ENCODE peak calls at places on chromosomes 13 and 19, in seven cellular contexts. G is AG09319, R is right atrium auricular region, S is thyroid gland, I is PC-3, E is thoracic aorta, L is fibroblast of the aortic adventitia. H is an unnamed sample.
A peak's percentile ranks its signal among the peaks of the same experiment; 100 is the strongest.

GRCh38 chr13:113021811-113022210 is 52.8 kb downstream of the MCF2L start:
- DNase-seq in E (no peak), L (no peak), S (no peak), R (no peak), I (no peak), G (no peak), H (no peak)

GRCh38 chr13:64849174-64849573 is 2381.0 kb downstream of the PCDH9 start:
- DNase-seq in R (no peak), S (no peak), E (no peak), G (no peak), I (no peak), L (no peak), H (no peak)

GRCh38 chr19:51078104-51078503 is 4.6 kb downstream of the KLK14 start:
- DNase-seq in S (no peak), L (no peak), E (no peak), G (no peak), I (no peak), R (no peak), H (no peak)

GRCh38 chr19:9941236-9941635 is 4.9 kb upstream of the OLFM2 start:
- DNase-seq in I (no peak), E (no peak), G (no peak), L (peak; percentile 88), R (no peak), S (no peak), H (no peak)

GRCh38 chr13:33262069-33262487 is 23.5 kb downstream of the STARD13 start:
- DNase-seq in E (no peak), L (peak; percentile 18), R (no peak), S (no peak), G (no peak), I (peak; percentile 92), H (no peak)

GRCh38 chr19:56269348-56269747 is 3.2 kb upstream of the EDDM13 start:
- DNase-seq in I (no peak), R (no peak), G (no peak), E (no peak), S (no peak), L (no peak), H (no peak)

GRCh38 chr19:35154535-35155406 is at the start of gene FXYD5:
- DNase-seq in R (peak; percentile 85), G (peak; percentile 34), S (no peak), L (peak; percentile 72), E (peak; percentile 52), I (peak; percentile 70), H (peak; percentile 60)

GRCh38 chr13:30679483-30680330 is 55.6 kb upstream of the ALOX5AP start:
- DNase-seq in E (no peak), S (no peak), I (peak; percentile 27), R (no peak), G (peak; percentile 5), L (peak; percentile 55), H (no peak)

GRCh38 chr13:36862722-36863121 is 43.7 kb downstream of the RFXAP start:
- DNase-seq in G (no peak), R (no peak), I (no peak), E (no peak), S (no peak), L (no peak), H (no peak)

GRCh38 chr13:45941261-45941660 is 89.7 kb upstream of the SIAH3 start:
- DNase-seq in R (no peak), G (no peak), S (no peak), I (no peak), L (no peak), E (no peak), H (no peak)

GRCh38 chr19:1161716-1162115 is 12.4 kb downstream of the SBNO2 start:
- DNase-seq in E (no peak), R (no peak), S (peak; percentile 83), G (no peak), L (peak; percentile 26), I (no peak), H (no peak)

GRCh38 chr19:23378948-23379347 is 16.3 kb downstream of the ZNF91 start:
- DNase-seq in I (no peak), G (no peak), L (no peak), S (no peak), E (no peak), R (no peak), H (no peak)

GRCh38 chr13:102128216-102128800 is 273.5 kb downstream of the FGF14 start:
- DNase-seq in L (peak; percentile 57), G (peak; percentile 16), I (no peak), S (peak; percentile 27), E (no peak), R (no peak), H (no peak)

GRCh38 chr13:40352807-40353562 is 313.5 kb downstream of the FOXO1 start:
- DNase-seq in I (no peak), S (peak; percentile 26), G (no peak), E (no peak), R (peak; percentile 60), L (peak; percentile 45), H (peak; percentile 35)

GRCh38 chr19:12611361-12611699 is 610 bp downstream of the ZNF791 start:
- DNase-seq in G (peak; percentile 54), L (peak; percentile 78), R (peak; percentile 86), I (peak; percentile 81), S (peak; percentile 81), E (peak; percentile 38), H (peak; percentile 40)

GRCh38 chr13:93227906-93228801 is 1.5 kb downstream of the GPC6 start:
- DNase-seq in E (no peak), I (peak; percentile 64), G (no peak), R (peak; percentile 74), L (peak; percentile 90), S (peak; percentile 10), H (peak; percentile 49)

GRCh38 chr13:36766295-36766694 is 52.7 kb upstream of the RFXAP start:
- DNase-seq in L (peak; percentile 54), E (no peak), I (peak; percentile 60), R (no peak), S (no peak), G (no peak), H (no peak)

GRCh38 chr13:103046676-103047075 is 19.5 kb downstream of the SLC10A2 start:
- DNase-seq in S (no peak), L (no peak), E (no peak), G (no peak), I (no peak), R (no peak), H (no peak)

GRCh38 chr13:52105841-52106240 is 23.0 kb downstream of the NEK5 start:
- DNase-seq in G (no peak), S (no peak), E (no peak), I (no peak), L (no peak), R (no peak), H (no peak)

GRCh38 chr19:2270572-2271515 is 11.1 kb downstream of the PEAK3 start:
- DNase-seq in G (peak; percentile 67), S (peak; percentile 79), I (peak; percentile 59), E (peak; percentile 33), R (peak; percentile 92), L (peak; percentile 84), H (peak; percentile 75)

GRCh38 chr13:90883592-90883991 is 463.9 kb upstream of the MIR17HG start:
- DNase-seq in E (no peak), I (peak; percentile 28), R (no peak), L (no peak), G (no peak), S (no peak), H (no peak)

GRCh38 chr13:93755341-93755740 is 528.7 kb downstream of the GPC6 start:
- DNase-seq in G (no peak), S (no peak), L (no peak), R (no peak), I (no peak), E (no peak), H (no peak)

DNA sequence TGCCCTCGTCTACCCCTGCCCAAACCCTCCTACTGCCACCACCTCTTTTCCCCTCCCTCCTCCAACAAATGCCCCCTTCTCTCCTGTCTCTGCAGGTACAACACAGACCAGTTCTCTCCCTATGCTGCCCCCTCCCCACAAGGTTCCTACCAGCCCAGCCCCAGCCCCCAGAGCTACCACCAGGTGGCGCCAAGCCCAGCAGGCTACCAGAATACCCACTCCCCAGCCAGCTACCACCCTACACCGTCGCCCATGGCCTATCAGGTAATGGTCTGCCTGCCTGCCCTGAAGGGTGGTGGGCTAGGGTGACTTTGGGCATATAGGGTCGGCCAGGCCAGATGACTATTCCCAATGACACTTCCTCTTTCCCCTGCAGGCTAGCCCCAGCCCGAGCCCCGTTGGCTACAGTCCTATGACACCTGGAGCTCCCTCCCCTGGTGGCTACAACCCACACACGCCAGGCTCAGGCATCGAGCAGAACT is 6.5 kb upstream of the TIMM50 start:
- DNase-seq in L (peak; percentile 28), S (peak; percentile 58), R (no peak), I (peak; percentile 26), E (no peak), G (no peak), H (peak; percentile 87)
- TF ChIP-seq CTCF in L (peak; percentile 87), S (peak; percentile 63), R (peak; percentile 70), I (peak; percentile 77), E (peak; percentile 73), G (peak; percentile 92), H (peak; percentile 78)

DNA sequence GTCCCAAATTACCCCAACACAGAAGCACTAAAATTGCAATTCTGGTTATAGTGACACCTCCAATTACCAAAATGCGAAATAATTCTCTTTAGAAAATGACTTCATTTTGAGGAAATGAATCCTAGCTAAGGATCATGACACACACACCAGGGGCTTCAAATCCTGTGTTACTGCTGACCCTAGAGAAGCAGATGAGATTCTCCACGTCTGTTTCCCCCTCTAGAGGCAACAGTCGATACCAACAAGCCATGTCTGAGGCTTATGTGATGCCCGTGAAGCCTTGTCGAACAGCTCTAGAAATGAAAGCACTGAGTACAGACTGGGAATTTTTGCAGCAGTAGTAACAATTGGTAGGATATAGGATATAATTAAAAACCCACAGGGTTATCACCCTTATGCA is 153.6 kb upstream of the TMTC4 start:
- DNase-seq in R (no peak), E (no peak), S (no peak), I (no peak), L (no peak), G (no peak), H (no peak)
- TF ChIP-seq CTCF in R (no peak), E (no peak), S (no peak), I (peak; percentile 29), L (no peak), G (no peak), H (no peak)

DNA sequence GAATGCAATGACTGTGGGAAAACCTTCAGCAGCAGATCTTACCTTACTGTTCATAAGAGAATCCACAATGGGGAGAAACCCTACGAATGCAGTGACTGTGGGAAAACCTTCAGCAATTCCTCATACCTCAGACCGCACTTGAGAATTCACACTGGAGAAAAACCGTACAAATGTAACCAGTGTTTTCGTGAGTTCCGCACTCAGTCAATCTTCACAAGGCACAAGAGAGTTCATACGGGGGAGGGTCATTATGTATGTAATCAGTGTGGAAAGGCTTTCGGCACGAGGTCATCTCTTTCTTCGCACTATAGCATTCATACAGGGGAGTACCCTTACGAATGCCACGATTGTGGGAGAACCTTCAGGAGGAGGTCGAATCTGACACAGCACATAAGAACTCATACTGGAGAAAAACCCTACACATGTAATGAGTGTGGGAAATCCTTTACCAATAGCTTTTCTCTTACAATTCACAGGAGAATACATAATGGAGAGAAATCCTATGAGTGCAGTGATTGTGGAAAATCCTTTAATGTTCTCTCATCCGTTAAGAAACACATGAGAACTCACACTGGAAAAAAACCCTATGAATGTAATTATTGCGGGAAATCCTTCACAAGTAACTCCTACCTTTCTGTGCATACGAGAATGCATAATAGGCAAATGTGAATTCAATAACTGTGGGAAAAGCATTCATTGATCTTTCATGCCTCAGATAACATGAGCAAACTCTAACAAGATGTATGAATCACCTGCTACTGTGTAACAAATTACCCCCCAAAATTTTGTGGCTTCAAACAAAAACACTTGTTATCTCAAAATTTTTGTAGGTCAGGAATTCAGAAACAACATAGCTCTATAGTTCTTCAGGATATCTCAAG is 13.8 kb downstream of the ZNF557 start:
- DNase-seq in R (no peak), G (no peak), E (no peak), L (peak; percentile 35), S (no peak), I (peak; percentile 24), H (no peak)
- TF ChIP-seq CTCF in R (no peak), G (no peak), E (no peak), L (no peak), S (no peak), I (no peak), H (no peak)

GRCh38 chr19:5951338-5951861 is 26.5 kb downstream of the RANBP3 start:
- DNase-seq in R (no peak), S (no peak), L (no peak), I (no peak), G (no peak), E (no peak), H (no peak)
- TF ChIP-seq CTCF in R (no peak), S (no peak), L (no peak), I (no peak), G (no peak), E (no peak), H (no peak)

H was measured in mesothelial cell of epicardium.